ENCODE peak calls at places on chromosomes 12 and 14, in nine cellular contexts. One of them, this sample, is unnamed.

GRCh38 chr12:49294086-49294803 is 702 bp upstream of the PRPH start:
- DNase-seq in NCI-H774: no peak
- DNase-seq in sciatic nerve: no peak
- DNase-seq in substantia nigra: no peak
- DNase-seq in stimulated activated CD4-positive, alpha-beta T cell treated with anti-CD3 and anti-CD28 coated beads, Interleukin-4, amount 100 ng/mL, for 24 hours: no peak
- DNase-seq in NCI-H1694: no peak
- DNase-seq in naive thymus-derived CD4-positive, alpha-beta T cell: no peak
- DNase-seq in CD4-positive, CD25-positive, alpha-beta regulatory T cell: no peak
- DNase-seq in activated naive CD8-positive, alpha-beta T cell treated with anti-CD3 and anti-CD28 coated beads, Interleukin-2, amount 50 U/mL, for 24 hours: no peak
- DNase-seq in this sample: no peak

GRCh38 chr14:51356381-51356780 is 116.3 kb downstream of the TMX1 start:
- DNase-seq in NCI-H774: no peak
- DNase-seq in sciatic nerve: no peak
- DNase-seq in substantia nigra: no peak
- DNase-seq in stimulated activated CD4-positive, alpha-beta T cell treated with anti-CD3 and anti-CD28 coated beads, Interleukin-4, amount 100 ng/mL, for 24 hours: no peak
- DNase-seq in NCI-H1694: no peak
- DNase-seq in naive thymus-derived CD4-positive, alpha-beta T cell: no peak
- DNase-seq in CD4-positive, CD25-positive, alpha-beta regulatory T cell: no peak
- DNase-seq in activated naive CD8-positive, alpha-beta T cell treated with anti-CD3 and anti-CD28 coated beads, Interleukin-2, amount 50 U/mL, for 24 hours: no peak
- DNase-seq in this sample: no peak

GRCh38 chr12:100567945-100568344 is 5.5 kb upstream of the GAS2L3 start:
- DNase-seq in NCI-H774: no peak
- DNase-seq in sciatic nerve: no peak
- DNase-seq in substantia nigra: no peak
- DNase-seq in stimulated activated CD4-positive, alpha-beta T cell treated with anti-CD3 and anti-CD28 coated beads, Interleukin-4, amount 100 ng/mL, for 24 hours: no peak
- DNase-seq in NCI-H1694: no peak
- DNase-seq in naive thymus-derived CD4-positive, alpha-beta T cell: no peak
- DNase-seq in CD4-positive, CD25-positive, alpha-beta regulatory T cell: no peak
- DNase-seq in activated naive CD8-positive, alpha-beta T cell treated with anti-CD3 and anti-CD28 coated beads, Interleukin-2, amount 50 U/mL, for 24 hours: no peak
- DNase-seq in this sample: no peak

GRCh38 chr14:73829526-73830431 is 21.9 kb upstream of the PTGR2 start:
- DNase-seq in NCI-H774: no peak
- DNase-seq in sciatic nerve: no peak
- DNase-seq in substantia nigra: no peak
- DNase-seq in stimulated activated CD4-positive, alpha-beta T cell treated with anti-CD3 and anti-CD28 coated beads, Interleukin-4, amount 100 ng/mL, for 24 hours: peak; percentile 46
- DNase-seq in NCI-H1694: no peak
- DNase-seq in naive thymus-derived CD4-positive, alpha-beta T cell: no peak
- DNase-seq in CD4-positive, CD25-positive, alpha-beta regulatory T cell: no peak
- DNase-seq in activated naive CD8-positive, alpha-beta T cell treated with anti-CD3 and anti-CD28 coated beads, Interleukin-2, amount 50 U/mL, for 24 hours: peak; percentile 44
- DNase-seq in this sample: no peak

GRCh38 chr12:50006754-50007442 is 18.4 kb downstream of the RACGAP1 start:
- DNase-seq in NCI-H774: no peak
- DNase-seq in sciatic nerve: no peak
- DNase-seq in substantia nigra: no peak
- DNase-seq in stimulated activated CD4-positive, alpha-beta T cell treated with anti-CD3 and anti-CD28 coated beads, Interleukin-4, amount 100 ng/mL, for 24 hours: no peak
- DNase-seq in NCI-H1694: peak; percentile 38
- DNase-seq in naive thymus-derived CD4-positive, alpha-beta T cell: no peak
- DNase-seq in CD4-positive, CD25-positive, alpha-beta regulatory T cell: no peak
- DNase-seq in activated naive CD8-positive, alpha-beta T cell treated with anti-CD3 and anti-CD28 coated beads, Interleukin-2, amount 50 U/mL, for 24 hours: no peak
- DNase-seq in this sample: no peak

GRCh38 chr12:48105321-48105866 is 485 bp downstream of the SENP1 start:
- DNase-seq in NCI-H774: no peak
- DNase-seq in sciatic nerve: no peak
- DNase-seq in substantia nigra: no peak
- DNase-seq in stimulated activated CD4-positive, alpha-beta T cell treated with anti-CD3 and anti-CD28 coated beads, Interleukin-4, amount 100 ng/mL, for 24 hours: peak; percentile 54
- DNase-seq in NCI-H1694: no peak
- DNase-seq in naive thymus-derived CD4-positive, alpha-beta T cell: peak; percentile 45
- DNase-seq in CD4-positive, CD25-positive, alpha-beta regulatory T cell: peak; percentile 48
- DNase-seq in activated naive CD8-positive, alpha-beta T cell treated with anti-CD3 and anti-CD28 coated beads, Interleukin-2, amount 50 U/mL, for 24 hours: peak; percentile 52
- DNase-seq in this sample: no peak

GRCh38 chr14:104112113-104112505 is 26.3 kb upstream of the KIF26A start:
- DNase-seq in NCI-H774: no peak
- DNase-seq in sciatic nerve: no peak
- DNase-seq in substantia nigra: no peak
- DNase-seq in stimulated activated CD4-positive, alpha-beta T cell treated with anti-CD3 and anti-CD28 coated beads, Interleukin-4, amount 100 ng/mL, for 24 hours: no peak
- DNase-seq in NCI-H1694: no peak
- DNase-seq in naive thymus-derived CD4-positive, alpha-beta T cell: no peak
- DNase-seq in CD4-positive, CD25-positive, alpha-beta regulatory T cell: no peak
- DNase-seq in activated naive CD8-positive, alpha-beta T cell treated with anti-CD3 and anti-CD28 coated beads, Interleukin-2, amount 50 U/mL, for 24 hours: no peak
- DNase-seq in this sample: no peak

GRCh38 chr14:35632276-35633071 is 98.5 kb downstream of the INSM2 start:
- DNase-seq in NCI-H774: peak; percentile 67
- DNase-seq in sciatic nerve: no peak
- DNase-seq in substantia nigra: no peak
- DNase-seq in stimulated activated CD4-positive, alpha-beta T cell treated with anti-CD3 and anti-CD28 coated beads, Interleukin-4, amount 100 ng/mL, for 24 hours: no peak
- DNase-seq in NCI-H1694: no peak
- DNase-seq in naive thymus-derived CD4-positive, alpha-beta T cell: no peak
- DNase-seq in CD4-positive, CD25-positive, alpha-beta regulatory T cell: no peak
- DNase-seq in activated naive CD8-positive, alpha-beta T cell treated with anti-CD3 and anti-CD28 coated beads, Interleukin-2, amount 50 U/mL, for 24 hours: no peak
- DNase-seq in this sample: no peak

GRCh38 chr12:84814664-84815245 is 97.8 kb downstream of the SLC6A15 start:
- DNase-seq in NCI-H774: no peak
- DNase-seq in sciatic nerve: no peak
- DNase-seq in substantia nigra: no peak
- DNase-seq in stimulated activated CD4-positive, alpha-beta T cell treated with anti-CD3 and anti-CD28 coated beads, Interleukin-4, amount 100 ng/mL, for 24 hours: no peak
- DNase-seq in NCI-H1694: no peak
- DNase-seq in naive thymus-derived CD4-positive, alpha-beta T cell: no peak
- DNase-seq in CD4-positive, CD25-positive, alpha-beta regulatory T cell: no peak
- DNase-seq in activated naive CD8-positive, alpha-beta T cell treated with anti-CD3 and anti-CD28 coated beads, Interleukin-2, amount 50 U/mL, for 24 hours: no peak
- DNase-seq in this sample: no peak

GRCh38 chr12:128817115-128818015 is 6.4 kb downstream of the SLC15A4 start:
- DNase-seq in NCI-H774: peak; percentile 63
- DNase-seq in sciatic nerve: no peak
- DNase-seq in substantia nigra: peak; percentile 72
- DNase-seq in stimulated activated CD4-positive, alpha-beta T cell treated with anti-CD3 and anti-CD28 coated beads, Interleukin-4, amount 100 ng/mL, for 24 hours: no peak
- DNase-seq in NCI-H1694: no peak
- DNase-seq in naive thymus-derived CD4-positive, alpha-beta T cell: no peak
- DNase-seq in CD4-positive, CD25-positive, alpha-beta regulatory T cell: no peak
- DNase-seq in activated naive CD8-positive, alpha-beta T cell treated with anti-CD3 and anti-CD28 coated beads, Interleukin-2, amount 50 U/mL, for 24 hours: no peak
- DNase-seq in this sample: peak; percentile 80

GRCh38 chr14:65045691-65046090 is 56.6 kb downstream of the MAX start:
- DNase-seq in NCI-H774: no peak
- DNase-seq in sciatic nerve: no peak
- DNase-seq in substantia nigra: no peak
- DNase-seq in stimulated activated CD4-positive, alpha-beta T cell treated with anti-CD3 and anti-CD28 coated beads, Interleukin-4, amount 100 ng/mL, for 24 hours: no peak
- DNase-seq in NCI-H1694: no peak
- DNase-seq in naive thymus-derived CD4-positive, alpha-beta T cell: no peak
- DNase-seq in CD4-positive, CD25-positive, alpha-beta regulatory T cell: no peak
- DNase-seq in activated naive CD8-positive, alpha-beta T cell treated with anti-CD3 and anti-CD28 coated beads, Interleukin-2, amount 50 U/mL, for 24 hours: no peak
- DNase-seq in this sample: no peak

GRCh38 chr14:101878222-101879211 is 85.9 kb upstream of the DYNC1H1 start:
- DNase-seq in NCI-H774: no peak
- DNase-seq in sciatic nerve: no peak
- DNase-seq in substantia nigra: no peak
- DNase-seq in stimulated activated CD4-positive, alpha-beta T cell treated with anti-CD3 and anti-CD28 coated beads, Interleukin-4, amount 100 ng/mL, for 24 hours: peak; percentile 32
- DNase-seq in NCI-H1694: no peak
- DNase-seq in naive thymus-derived CD4-positive, alpha-beta T cell: no peak
- DNase-seq in CD4-positive, CD25-positive, alpha-beta regulatory T cell: no peak
- DNase-seq in activated naive CD8-positive, alpha-beta T cell treated with anti-CD3 and anti-CD28 coated beads, Interleukin-2, amount 50 U/mL, for 24 hours: peak; percentile 50
- DNase-seq in this sample: no peak

GRCh38 chr14:104724407-104724980 is 465 bp downstream of the ADSS1 start:
- DNase-seq in NCI-H774: peak; percentile 21
- DNase-seq in sciatic nerve: peak; percentile 78
- DNase-seq in substantia nigra: peak; percentile 43
- DNase-seq in stimulated activated CD4-positive, alpha-beta T cell treated with anti-CD3 and anti-CD28 coated beads, Interleukin-4, amount 100 ng/mL, for 24 hours: no peak
- DNase-seq in NCI-H1694: no peak
- DNase-seq in naive thymus-derived CD4-positive, alpha-beta T cell: no peak
- DNase-seq in CD4-positive, CD25-positive, alpha-beta regulatory T cell: peak; percentile 11
- DNase-seq in activated naive CD8-positive, alpha-beta T cell treated with anti-CD3 and anti-CD28 coated beads, Interleukin-2, amount 50 U/mL, for 24 hours: peak; percentile 22
- DNase-seq in this sample: no peak

GRCh38 chr12:5076761-5077160 is 33.1 kb downstream of the KCNA5 start:
- DNase-seq in NCI-H774: no peak
- DNase-seq in sciatic nerve: no peak
- DNase-seq in substantia nigra: no peak
- DNase-seq in stimulated activated CD4-positive, alpha-beta T cell treated with anti-CD3 and anti-CD28 coated beads, Interleukin-4, amount 100 ng/mL, for 24 hours: no peak
- DNase-seq in NCI-H1694: no peak
- DNase-seq in naive thymus-derived CD4-positive, alpha-beta T cell: no peak
- DNase-seq in CD4-positive, CD25-positive, alpha-beta regulatory T cell: no peak
- DNase-seq in activated naive CD8-positive, alpha-beta T cell treated with anti-CD3 and anti-CD28 coated beads, Interleukin-2, amount 50 U/mL, for 24 hours: no peak
- DNase-seq in this sample: no peak

GRCh38 chr12:9940370-9940769 is 8.2 kb upstream of the CLEC2A start:
- DNase-seq in NCI-H774: no peak
- DNase-seq in sciatic nerve: no peak
- DNase-seq in substantia nigra: no peak
- DNase-seq in stimulated activated CD4-positive, alpha-beta T cell treated with anti-CD3 and anti-CD28 coated beads, Interleukin-4, amount 100 ng/mL, for 24 hours: no peak
- DNase-seq in NCI-H1694: no peak
- DNase-seq in naive thymus-derived CD4-positive, alpha-beta T cell: no peak
- DNase-seq in CD4-positive, CD25-positive, alpha-beta regulatory T cell: no peak
- DNase-seq in activated naive CD8-positive, alpha-beta T cell treated with anti-CD3 and anti-CD28 coated beads, Interleukin-2, amount 50 U/mL, for 24 hours: no peak
- DNase-seq in this sample: no peak

GRCh38 chr12:93167841-93168492 is 209.8 kb upstream of the NUDT4 start:
- DNase-seq in NCI-H774: no peak
- DNase-seq in sciatic nerve: no peak
- DNase-seq in substantia nigra: no peak
- DNase-seq in stimulated activated CD4-positive, alpha-beta T cell treated with anti-CD3 and anti-CD28 coated beads, Interleukin-4, amount 100 ng/mL, for 24 hours: peak; percentile 55
- DNase-seq in NCI-H1694: no peak
- DNase-seq in naive thymus-derived CD4-positive, alpha-beta T cell: no peak
- DNase-seq in CD4-positive, CD25-positive, alpha-beta regulatory T cell: no peak
- DNase-seq in activated naive CD8-positive, alpha-beta T cell treated with anti-CD3 and anti-CD28 coated beads, Interleukin-2, amount 50 U/mL, for 24 hours: peak; percentile 32
- DNase-seq in this sample: no peak

GRCh38 chr14:75319021-75319420 is 40.4 kb downstream of the FOS start:
- DNase-seq in NCI-H774: no peak
- DNase-seq in sciatic nerve: no peak
- DNase-seq in substantia nigra: no peak
- DNase-seq in stimulated activated CD4-positive, alpha-beta T cell treated with anti-CD3 and anti-CD28 coated beads, Interleukin-4, amount 100 ng/mL, for 24 hours: no peak
- DNase-seq in NCI-H1694: no peak
- DNase-seq in naive thymus-derived CD4-positive, alpha-beta T cell: no peak
- DNase-seq in CD4-positive, CD25-positive, alpha-beta regulatory T cell: no peak
- DNase-seq in activated naive CD8-positive, alpha-beta T cell treated with anti-CD3 and anti-CD28 coated beads, Interleukin-2, amount 50 U/mL, for 24 hours: no peak
- DNase-seq in this sample: no peak

GRCh38 chr12:58873496-58873895 is 46.8 kb downstream of the LRIG3 start:
- DNase-seq in NCI-H774: no peak
- DNase-seq in sciatic nerve: no peak
- DNase-seq in substantia nigra: no peak
- DNase-seq in stimulated activated CD4-positive, alpha-beta T cell treated with anti-CD3 and anti-CD28 coated beads, Interleukin-4, amount 100 ng/mL, for 24 hours: no peak
- DNase-seq in NCI-H1694: no peak
- DNase-seq in naive thymus-derived CD4-positive, alpha-beta T cell: no peak
- DNase-seq in CD4-positive, CD25-positive, alpha-beta regulatory T cell: no peak
- DNase-seq in activated naive CD8-positive, alpha-beta T cell treated with anti-CD3 and anti-CD28 coated beads, Interleukin-2, amount 50 U/mL, for 24 hours: no peak
- DNase-seq in this sample: no peak

GRCh38 chr12:11810962-11811361 is 161.5 kb downstream of the ETV6 start:
- DNase-seq in NCI-H774: no peak
- DNase-seq in sciatic nerve: no peak
- DNase-seq in substantia nigra: no peak
- DNase-seq in stimulated activated CD4-positive, alpha-beta T cell treated with anti-CD3 and anti-CD28 coated beads, Interleukin-4, amount 100 ng/mL, for 24 hours: no peak
- DNase-seq in NCI-H1694: no peak
- DNase-seq in naive thymus-derived CD4-positive, alpha-beta T cell: no peak
- DNase-seq in CD4-positive, CD25-positive, alpha-beta regulatory T cell: no peak
- DNase-seq in activated naive CD8-positive, alpha-beta T cell treated with anti-CD3 and anti-CD28 coated beads, Interleukin-2, amount 50 U/mL, for 24 hours: no peak
- DNase-seq in this sample: no peak

GRCh38 chr12:68340404-68341270 is 8.5 kb upstream of the MDM1 start:
- DNase-seq in NCI-H774: no peak
- DNase-seq in sciatic nerve: no peak
- DNase-seq in substantia nigra: no peak
- DNase-seq in stimulated activated CD4-positive, alpha-beta T cell treated with anti-CD3 and anti-CD28 coated beads, Interleukin-4, amount 100 ng/mL, for 24 hours: no peak
- DNase-seq in NCI-H1694: no peak
- DNase-seq in naive thymus-derived CD4-positive, alpha-beta T cell: no peak
- DNase-seq in CD4-positive, CD25-positive, alpha-beta regulatory T cell: no peak
- DNase-seq in activated naive CD8-positive, alpha-beta T cell treated with anti-CD3 and anti-CD28 coated beads, Interleukin-2, amount 50 U/mL, for 24 hours: no peak
- DNase-seq in this sample: no peak

GRCh38 chr12:65534105-65534841 is 255.8 kb downstream of the MSRB3 start:
- DNase-seq in NCI-H774: no peak
- DNase-seq in sciatic nerve: no peak
- DNase-seq in substantia nigra: no peak
- DNase-seq in stimulated activated CD4-positive, alpha-beta T cell treated with anti-CD3 and anti-CD28 coated beads, Interleukin-4, amount 100 ng/mL, for 24 hours: no peak
- DNase-seq in NCI-H1694: no peak
- DNase-seq in naive thymus-derived CD4-positive, alpha-beta T cell: no peak
- DNase-seq in CD4-positive, CD25-positive, alpha-beta regulatory T cell: no peak
- DNase-seq in activated naive CD8-positive, alpha-beta T cell treated with anti-CD3 and anti-CD28 coated beads, Interleukin-2, amount 50 U/mL, for 24 hours: no peak
- DNase-seq in this sample: peak; percentile 87

GRCh38 chr12:70774055-70774454 is 136.8 kb upstream of the PTPRB start:
- DNase-seq in NCI-H774: no peak
- DNase-seq in sciatic nerve: no peak
- DNase-seq in substantia nigra: no peak
- DNase-seq in stimulated activated CD4-positive, alpha-beta T cell treated with anti-CD3 and anti-CD28 coated beads, Interleukin-4, amount 100 ng/mL, for 24 hours: no peak
- DNase-seq in NCI-H1694: no peak
- DNase-seq in naive thymus-derived CD4-positive, alpha-beta T cell: no peak
- DNase-seq in CD4-positive, CD25-positive, alpha-beta regulatory T cell: no peak
- DNase-seq in activated naive CD8-positive, alpha-beta T cell treated with anti-CD3 and anti-CD28 coated beads, Interleukin-2, amount 50 U/mL, for 24 hours: no peak
- DNase-seq in this sample: no peak

GRCh38 chr12:12209043-12209442 is 57.8 kb downstream of the LRP6 start:
- DNase-seq in NCI-H774: no peak
- DNase-seq in sciatic nerve: no peak
- DNase-seq in substantia nigra: no peak
- DNase-seq in stimulated activated CD4-positive, alpha-beta T cell treated with anti-CD3 and anti-CD28 coated beads, Interleukin-4, amount 100 ng/mL, for 24 hours: no peak
- DNase-seq in NCI-H1694: no peak
- DNase-seq in naive thymus-derived CD4-positive, alpha-beta T cell: no peak
- DNase-seq in CD4-positive, CD25-positive, alpha-beta regulatory T cell: no peak
- DNase-seq in activated naive CD8-positive, alpha-beta T cell treated with anti-CD3 and anti-CD28 coated beads, Interleukin-2, amount 50 U/mL, for 24 hours: no peak
- DNase-seq in this sample: no peak

GRCh38 chr14:28116716-28117115 is 649.9 kb upstream of the FOXG1 start:
- DNase-seq in NCI-H774: no peak
- DNase-seq in sciatic nerve: no peak
- DNase-seq in substantia nigra: no peak
- DNase-seq in stimulated activated CD4-positive, alpha-beta T cell treated with anti-CD3 and anti-CD28 coated beads, Interleukin-4, amount 100 ng/mL, for 24 hours: no peak
- DNase-seq in NCI-H1694: no peak
- DNase-seq in naive thymus-derived CD4-positive, alpha-beta T cell: no peak
- DNase-seq in CD4-positive, CD25-positive, alpha-beta regulatory T cell: no peak
- DNase-seq in activated naive CD8-positive, alpha-beta T cell treated with anti-CD3 and anti-CD28 coated beads, Interleukin-2, amount 50 U/mL, for 24 hours: no peak
- DNase-seq in this sample: no peak

GRCh38 chr12:22406622-22407021 is 72.1 kb upstream of the ST8SIA1 start:
- DNase-seq in NCI-H774: no peak
- DNase-seq in sciatic nerve: no peak
- DNase-seq in substantia nigra: no peak
- DNase-seq in stimulated activated CD4-positive, alpha-beta T cell treated with anti-CD3 and anti-CD28 coated beads, Interleukin-4, amount 100 ng/mL, for 24 hours: no peak
- DNase-seq in NCI-H1694: no peak
- DNase-seq in naive thymus-derived CD4-positive, alpha-beta T cell: no peak
- DNase-seq in CD4-positive, CD25-positive, alpha-beta regulatory T cell: no peak
- DNase-seq in activated naive CD8-positive, alpha-beta T cell treated with anti-CD3 and anti-CD28 coated beads, Interleukin-2, amount 50 U/mL, for 24 hours: no peak
- DNase-seq in this sample: no peak

GRCh38 chr14:58882577-58883018 is 244.8 kb downstream of the DACT1 start:
- DNase-seq in NCI-H774: no peak
- DNase-seq in sciatic nerve: no peak
- DNase-seq in substantia nigra: no peak
- DNase-seq in stimulated activated CD4-positive, alpha-beta T cell treated with anti-CD3 and anti-CD28 coated beads, Interleukin-4, amount 100 ng/mL, for 24 hours: no peak
- DNase-seq in NCI-H1694: peak; percentile 49
- DNase-seq in naive thymus-derived CD4-positive, alpha-beta T cell: no peak
- DNase-seq in CD4-positive, CD25-positive, alpha-beta regulatory T cell: no peak
- DNase-seq in activated naive CD8-positive, alpha-beta T cell treated with anti-CD3 and anti-CD28 coated beads, Interleukin-2, amount 50 U/mL, for 24 hours: no peak
- DNase-seq in this sample: no peak

GRCh38 chr14:68924392-68925158 is 54.5 kb downstream of the ACTN1 start:
- DNase-seq in NCI-H774: no peak
- DNase-seq in sciatic nerve: no peak
- DNase-seq in substantia nigra: no peak
- DNase-seq in stimulated activated CD4-positive, alpha-beta T cell treated with anti-CD3 and anti-CD28 coated beads, Interleukin-4, amount 100 ng/mL, for 24 hours: no peak
- DNase-seq in NCI-H1694: no peak
- DNase-seq in naive thymus-derived CD4-positive, alpha-beta T cell: no peak
- DNase-seq in CD4-positive, CD25-positive, alpha-beta regulatory T cell: no peak
- DNase-seq in activated naive CD8-positive, alpha-beta T cell treated with anti-CD3 and anti-CD28 coated beads, Interleukin-2, amount 50 U/mL, for 24 hours: no peak
- DNase-seq in this sample: no peak

This sample was measured in cerebellar cortex.